ENCODE peak calls at places on chromosomes 1 and 21, in six cellular contexts. V is posterior cingulate gyrus; G is stimulated activated CD4-positive, alpha-beta T cell treated with anti-CD3 and anti-CD28 coated beads, Interleukin-1b, Interleukin-23, amount 100 ng/mL, for 1 hour; T is activated T-helper 1 cell treated with anti-CD3 and anti-CD28 coated beads, Interleukin-2, amount 50 U/mL, for 16 hours; A is left cardiac atrium; N is HT1080. B is an unnamed sample.

GRCh38 chr1:1631793-1632420 is at the start of gene MMP23B:
- DNase-seq in V (no peak), G (no peak), T (no peak), A (peak), N (no peak), B (no peak)

GRCh38 chr1:17550684-17551584 is 11.4 kb downstream of the ARHGEF10L start:
- DNase-seq in V (no peak), G (no peak), T (no peak), A (no peak), N (no peak), B (no peak)

GRCh38 chr1:46721806-46722205 is 2.9 kb upstream of the EFCAB14 start:
- DNase-seq in V (no peak), G (no peak), T (no peak), A (no peak), N (no peak), B (no peak)

GRCh38 chr21:42568834-42569731 is 55.4 kb downstream of the SLC37A1 start:
- DNase-seq in V (no peak), G (no peak), T (no peak), A (no peak), N (no peak), B (no peak)

GRCh38 chr1:77543822-77544448 is 138.5 kb downstream of the ZZZ3 start:
- DNase-seq in V (no peak), G (no peak), T (no peak), A (no peak), N (peak), B (no peak)

GRCh38 chr21:24428539-24429186 is 1178.6 kb downstream of the MRPL39 start:
- DNase-seq in V (no peak), G (no peak), T (no peak), A (no peak), N (peak), B (no peak)

GRCh38 chr1:103576065-103576464 is 4.7 kb downstream of the AMY2B start:
- DNase-seq in V (no peak), G (no peak), T (no peak), A (no peak), N (no peak), B (no peak)

GRCh38 chr1:168092566-168093355 is 44.0 kb downstream of the GPR161 start:
- DNase-seq in V (no peak), G (no peak), T (no peak), A (no peak), N (no peak), B (no peak)

GRCh38 chr1:111604931-111605330 is 14.7 kb upstream of the RAP1A start:
- DNase-seq in V (no peak), G (no peak), T (no peak), A (no peak), N (peak), B (no peak)

GRCh38 chr1:26031196-26031902 is 9.8 kb downstream of the EXTL1 start:
- DNase-seq in V (no peak), G (no peak), T (no peak), A (no peak), N (no peak), B (no peak)

GRCh38 chr1:159861218-159861617 is 1.2 kb downstream of the VSIG8 start:
- DNase-seq in V (no peak), G (no peak), T (no peak), A (no peak), N (no peak), B (no peak)

GRCh38 chr1:228275435-228276342 is 67.8 kb downstream of the OBSCN start:
- DNase-seq in V (peak), G (peak), T (peak), A (peak), N (no peak), B (peak)

GRCh38 chr1:1461721-1462317 is 9.7 kb upstream of the ATAD3B start:
- DNase-seq in V (no peak), G (no peak), T (no peak), A (no peak), N (no peak), B (no peak)

GRCh38 chr1:179709841-179710329 is 33.2 kb upstream of the FAM163A start:
- DNase-seq in V (no peak), G (no peak), T (no peak), A (peak), N (peak), B (no peak)

GRCh38 chr1:40693425-40693824 is 1.9 kb downstream of the NFYC start:
- DNase-seq in V (no peak), G (no peak), T (no peak), A (no peak), N (no peak), B (no peak)

GRCh38 chr1:72827285-72827684 is 544.9 kb upstream of the NEGR1 start:
- DNase-seq in V (no peak), G (no peak), T (no peak), A (no peak), N (peak), B (no peak)

GRCh38 chr1:91511386-91511785 is 10.7 kb downstream of the CDC7 start:
- DNase-seq in V (no peak), G (no peak), T (no peak), A (no peak), N (no peak), B (no peak)

GRCh38 chr21:42026072-42026415 is 15.9 kb upstream of the ZBTB21 start:
- DNase-seq in V (no peak), G (no peak), T (no peak), A (no peak), N (no peak), B (no peak)

GRCh38 chr1:104768466-104768865 is 1018.8 kb downstream of the AMY1C start:
- DNase-seq in V (no peak), G (no peak), T (no peak), A (no peak), N (no peak), B (no peak)

GRCh38 chr1:178093958-178094751 is at the start of gene RASAL2:
- DNase-seq in V (peak), G (no peak), T (no peak), A (peak), N (peak), B (peak)

GRCh38 chr1:45148209-45148608 is 58.2 kb downstream of the ZSWIM5 start:
- DNase-seq in V (no peak), G (no peak), T (no peak), A (no peak), N (no peak), B (no peak)

GRCh38 chr1:113780363-113781146 is 21.3 kb upstream of the PHTF1 start:
- DNase-seq in V (no peak), G (no peak), T (no peak), A (no peak), N (no peak), B (no peak)

GRCh38 chr1:6107409-6108356 is 62.0 kb downstream of the KCNAB2 start:
- DNase-seq in V (no peak), G (no peak), T (no peak), A (no peak), N (no peak), B (no peak)

GRCh38 chr1:194280463-194280862 is 1094.0 kb upstream of the B3GALT2 start:
- DNase-seq in V (no peak), G (no peak), T (no peak), A (no peak), N (no peak), B (no peak)

GRCh38 chr21:39388038-39388810 is 39.3 kb upstream of the HMGN1 start:
- DNase-seq in V (peak), G (peak), T (peak), A (peak), N (peak), B (peak)

GRCh38 chr1:154696001-154696400 is 88.0 kb upstream of the ADAR start:
- DNase-seq in V (no peak), G (no peak), T (no peak), A (no peak), N (no peak), B (no peak)

GRCh38 chr1:53336146-53336545 is 8.3 kb upstream of the LRP8 start:
- DNase-seq in V (no peak), G (no peak), T (no peak), A (no peak), N (no peak), B (no peak)

GRCh38 chr1:31372051-31372450 is 825 bp downstream of the FABP3 start:
- DNase-seq in V (no peak), G (no peak), T (no peak), A (no peak), N (no peak), B (no peak)

GRCh38 chr1:155466996-155467395 is 95.6 kb downstream of the ASH1L start:
- DNase-seq in V (no peak), G (no peak), T (no peak), A (no peak), N (peak), B (no peak)

GRCh38 chr1:151715726-151716404 is 738 bp downstream of the CELF3 start:
- DNase-seq in V (no peak), G (no peak), T (no peak), A (no peak), N (no peak), B (no peak)